ENCODE peak calls at places on chromosomes 4 and X, in five cellular contexts. S, R, G, O and V are unnamed samples. For H3K27me3, the result is how much of the 10 kb centered on the place peaks cover.

GRCh38 chr4:123739806-123740205 is 343.2 kb downstream of the SPRY1 start:
- DNase-seq in S (no peak), O (no peak), G (no peak), R (no peak), V (no peak)

GRCh38 chrX:100373673-100374072 is 36.4 kb downstream of the PCDH19 start:
- DNase-seq in O (no peak), S (no peak), R (no peak), G (no peak), V (no peak)

GRCh38 chrX:102517331-102517730 is 792 bp upstream of the TMSB15A start:
- DNase-seq in O (no peak), R (no peak), S (no peak), G (no peak), V (no peak)

GRCh38 chr4:93183589-93183988 is 645.0 kb upstream of the ATOH1 start:
- DNase-seq in G (no peak), S (no peak), O (no peak), R (no peak), V (no peak)

GRCh38 chr4:124437853-124438495 is 274.6 kb downstream of the ANKRD50 start:
- DNase-seq in O (no peak), R (no peak), S (no peak), G (no peak), V (no peak)

GRCh38 chr4:76251448-76252270 is at the start of gene FAM47E:
- DNase-seq in G (peak), O (peak), R (peak), S (peak), V (peak)

GRCh38 chrX:136525738-136526606 is 6.0 kb upstream of the VGLL1 start:
- DNase-seq in G (peak), R (peak), O (peak), S (peak), V (no peak)

GRCh38 chrX:153460826-153461225 is 9.6 kb downstream of the HAUS7 start:
- DNase-seq in R (no peak), O (peak), G (no peak), S (no peak), V (no peak)

GRCh38 chrX:55088795-55089489 is at the start of gene PAGE2:
- DNase-seq in S (no peak), R (no peak), G (no peak), O (no peak), V (no peak)

GRCh38 chr4:48755287-48755686 is 24.8 kb downstream of the FRYL start:
- DNase-seq in O (no peak), S (no peak), R (no peak), G (no peak), V (no peak)

GRCh38 chr4:143178923-143179322 is 5.8 kb upstream of the USP38 start:
- DNase-seq in S (no peak), G (no peak), R (no peak), O (no peak), V (no peak)

GRCh38 chr4:98566491-98567008 is 91.9 kb downstream of the TSPAN5 start:
- DNase-seq in O (no peak), S (no peak), G (no peak), R (no peak), V (no peak)

GRCh38 chr4:90852232-90852631 is 725.0 kb downstream of the CCSER1 start:
- DNase-seq in G (no peak), R (no peak), S (no peak), O (no peak), V (no peak)

GRCh38 chr4:54499308-54500074 is 158.3 kb upstream of the KIT start:
- DNase-seq in S (peak), G (no peak), O (no peak), R (no peak), V (no peak)

GRCh38 chr4:175405961-175406360 is 406.1 kb downstream of the GPM6A start:
- DNase-seq in G (no peak), O (no peak), S (no peak), R (no peak), V (no peak)

GRCh38 chr4:7366180-7366957 is 68.4 kb downstream of the PSAPL1 start:
- DNase-seq in S (no peak), O (no peak), G (no peak), R (no peak), V (no peak)

GRCh38 chrX:132041016-132041415 is 17.9 kb downstream of the STK26 start:
- DNase-seq in G (no peak), S (peak), O (no peak), R (no peak), V (no peak)

GRCh38 chrX:107760304-107761077 is 15.1 kb downstream of the TSC22D3 start:
- DNase-seq in O (no peak), R (no peak), S (no peak), G (no peak), V (no peak)

GRCh38 chrX:68822641-68823410 is 6.0 kb upstream of the EFNB1 start:
- DNase-seq in S (peak), R (no peak), O (peak), G (no peak), V (no peak)

GRCh38 chr4:164955107-164955805 is 22.2 kb downstream of the TRIM61 start:
- DNase-seq in R (no peak), S (no peak), O (no peak), G (no peak), V (no peak)

GRCh38 chrX:143873343-143873742 is 10.5 kb upstream of the UBE2NL start:
- DNase-seq in S (peak), R (no peak), G (no peak), O (no peak), V (no peak)

GRCh38 chr4:147830102-147830463 is 98.2 kb downstream of the ARHGAP10 start:
- DNase-seq in O (no peak), S (no peak), R (no peak), G (no peak), V (no peak)

GRCh38 chr4:41380758-41381157 is 124.0 kb downstream of the UCHL1 start:
- DNase-seq in R (no peak), S (no peak), O (no peak), G (no peak), V (no peak)

DNA sequence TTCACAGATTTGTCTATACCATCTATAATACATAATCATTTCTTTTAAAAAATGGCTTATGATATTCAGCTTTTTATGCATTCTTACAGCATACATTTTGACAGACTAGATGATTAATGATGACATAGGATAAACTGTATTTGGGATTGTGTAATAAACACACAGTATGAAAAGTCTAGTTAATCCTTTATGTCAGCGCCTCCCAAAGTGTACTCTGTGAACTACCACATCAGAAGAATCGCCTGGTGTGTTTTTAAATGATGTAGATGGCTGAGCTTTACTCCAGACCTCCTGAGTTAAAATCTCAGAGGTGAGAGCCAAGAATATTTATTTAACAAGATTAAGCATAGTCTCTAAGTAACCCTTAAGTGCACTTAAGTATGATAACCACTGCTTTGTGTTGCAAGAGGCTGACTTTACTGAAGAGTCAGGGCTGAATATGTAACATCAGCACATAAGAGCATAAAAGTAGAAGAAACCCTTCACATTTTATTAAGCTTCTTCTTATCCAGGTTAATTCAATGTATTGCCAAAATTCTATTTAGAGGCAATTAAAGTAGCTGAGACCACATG is 104.2 kb downstream of the ANK2 start:
- DNase-seq in R (no peak), O (no peak), G (no peak), S (no peak), V (no peak)
- TF ChIP-seq CTCF in R (no peak), O (no peak), G (no peak), S (no peak), V (no peak)

GRCh38 chr4:579543-580175 is 3.6 kb upstream of the TMEM271 start:
- DNase-seq in O (no peak), R (no peak), G (no peak), S (no peak), V (no peak)
- H3K27me3 ChIP-seq in O (under half), R (under half), G (under half), S (under half), V (half or more)

GRCh38 chr4:140368686-140369085 is 4.8 kb upstream of the SCOC start:
- DNase-seq in R (no peak), S (no peak), O (no peak), G (no peak), V (no peak)

GRCh38 chr4:140374130-140374477 is 658 bp downstream of the SCOC start:
- DNase-seq in S (no peak), O (no peak), R (no peak), G (no peak), V (no peak)

GRCh38 chr4:140373328-140374129 is at the start of gene SCOC:
- DNase-seq in G (peak), O (peak), R (peak), S (peak), V (peak)

GRCh38 chr4:140367738-140368137 is 5.7 kb upstream of the SCOC start:
- DNase-seq in O (no peak), G (no peak), R (no peak), S (peak), V (no peak)

DNA sequence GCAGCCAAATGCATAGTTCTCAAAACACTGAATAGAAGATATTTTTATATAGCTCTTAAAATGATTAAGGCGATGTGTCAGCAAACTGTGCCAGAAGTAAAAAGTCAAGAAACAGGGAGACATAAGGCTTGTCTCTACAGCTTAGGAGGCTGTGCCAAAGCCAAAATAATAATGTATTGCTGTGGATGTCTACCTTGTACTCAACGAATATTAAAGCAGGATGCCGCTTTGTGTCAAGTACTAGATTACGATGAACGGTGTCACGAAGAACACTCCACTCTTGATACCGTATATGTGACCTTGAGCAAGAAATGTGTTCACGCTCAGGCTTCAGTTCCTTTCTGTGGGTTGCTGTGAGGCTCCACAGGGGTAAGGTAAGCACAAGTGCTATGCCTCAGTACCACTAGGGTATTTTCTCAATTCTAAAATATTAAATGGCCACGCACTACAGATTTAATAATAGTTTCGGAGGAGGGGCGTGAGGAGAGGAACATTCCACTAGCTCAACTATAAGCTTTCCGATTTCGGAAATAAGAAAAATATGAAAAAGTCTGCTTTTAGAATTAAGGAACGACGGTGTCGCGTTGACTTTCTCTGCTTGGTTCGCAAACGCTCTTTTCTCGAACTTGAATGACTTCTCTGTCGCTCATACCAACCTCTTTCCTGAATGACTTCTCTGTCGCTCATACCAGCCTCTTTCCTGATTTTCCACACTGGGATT is 679 bp upstream of the SCOC start:
- DNase-seq in G (no peak), O (no peak), R (no peak), S (no peak), V (no peak)
- TF ChIP-seq CTCF in G (no peak), O (no peak), R (peak), S (no peak), V (no peak)

DNA sequence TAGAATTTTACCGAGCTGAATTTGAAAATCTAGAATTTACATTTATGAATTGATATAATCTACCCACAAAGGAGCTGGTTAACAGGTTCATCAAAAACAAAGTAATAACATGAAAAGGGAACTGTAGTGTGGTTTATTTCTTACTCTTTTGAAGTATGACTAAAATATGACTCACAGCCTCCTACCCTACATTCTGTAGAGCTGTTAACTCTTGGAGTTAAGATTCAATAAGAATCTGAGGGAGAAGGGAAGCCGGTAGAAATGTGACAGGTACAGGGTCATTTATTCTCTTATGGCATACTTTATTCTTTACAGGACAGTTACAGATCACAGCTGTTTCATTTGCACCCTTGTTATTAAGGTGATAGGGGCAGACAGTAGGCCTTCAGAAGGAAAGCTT is 132.2 kb upstream of the FAM47B start:
- DNase-seq in S (peak), O (no peak), G (no peak), R (no peak), V (no peak)
- H3K27me3 ChIP-seq in S (under half), O (under half), G (under half), R (under half), V (under half)

GRCh38 chrX:25020391-25021131 is 4.8 kb upstream of the ARX start:
- DNase-seq in G (no peak), R (no peak), O (no peak), S (no peak), V (no peak)
- TF ChIP-seq CTCF in G (peak), R (peak), O (no peak), S (peak), V (peak)

GRCh38 chrX:50769389-50770063 is 44.5 kb downstream of the SHROOM4 start:
- DNase-seq in R (no peak), S (no peak), G (peak), O (no peak), V (no peak)
- H3K27me3 ChIP-seq in R (under half), S (under half), G (under half), O (under half), V (under half)

GRCh38 chr4:158664806-158665205 is 6.9 kb downstream of the C4orf46 start:
- DNase-seq in S (no peak), R (no peak), O (no peak), G (no peak), V (no peak)

GRCh38 chr4:158669310-158669709 is 2.4 kb downstream of the C4orf46 start:
- DNase-seq in G (no peak), S (no peak), O (no peak), R (no peak), V (no peak)

GRCh38 chr4:158670975-158671664 is 567 bp downstream of the C4orf46 start:
- DNase-seq in O (peak), S (peak), R (no peak), G (peak), V (no peak)

GRCh38 chr4:158666892-158667291 is 4.8 kb downstream of the C4orf46 start:
- DNase-seq in S (no peak), O (no peak), R (no peak), G (no peak), V (no peak)

DNA sequence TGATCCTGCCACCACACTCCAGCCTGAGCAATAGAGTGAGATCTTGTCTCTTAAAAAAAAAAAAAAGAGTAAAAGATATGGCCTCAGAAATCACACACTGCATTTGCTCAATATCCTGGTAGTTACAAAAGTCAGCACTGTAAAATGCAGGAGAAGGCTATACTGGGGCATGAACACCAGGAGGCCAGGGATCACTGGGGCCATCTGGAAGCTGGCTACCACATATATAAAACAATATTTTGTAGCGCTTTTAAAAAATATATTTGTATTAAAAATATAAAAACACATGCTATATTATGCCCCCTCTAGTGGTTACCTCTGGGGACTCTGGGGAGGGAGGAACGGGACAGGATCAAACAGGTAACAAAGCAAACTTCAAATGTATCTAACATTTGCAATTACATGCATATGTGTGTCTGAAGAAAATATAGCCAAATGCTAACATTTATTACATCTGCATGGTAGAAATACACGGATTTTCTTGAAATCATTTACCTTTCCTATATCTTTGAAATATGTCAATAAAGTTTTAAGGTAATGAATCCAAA is 4.0 kb downstream of the C4orf46 start:
- DNase-seq in O (no peak), S (no peak), G (no peak), R (no peak), V (no peak)
- TF ChIP-seq CTCF in O (no peak), S (peak), G (peak), R (peak), V (peak)

GRCh38 chrX:2587146-2587545 is 86.4 kb upstream of the DHRSX start:
- DNase-seq in R (no peak), G (no peak), O (no peak), S (no peak), V (no peak)

GRCh38 chrX:2581296-2581695 is 80.5 kb upstream of the DHRSX start:
- DNase-seq in G (no peak), O (no peak), S (no peak), R (no peak), V (no peak)

GRCh38 chrX:2583194-2584162 is 82.7 kb upstream of the DHRSX start:
- DNase-seq in S (no peak), O (no peak), G (no peak), R (no peak), V (no peak)

GRCh38 chrX:2584659-2585470 is 84.1 kb upstream of the DHRSX start:
- DNase-seq in O (no peak), R (no peak), S (no peak), G (no peak), V (no peak)

DNA sequence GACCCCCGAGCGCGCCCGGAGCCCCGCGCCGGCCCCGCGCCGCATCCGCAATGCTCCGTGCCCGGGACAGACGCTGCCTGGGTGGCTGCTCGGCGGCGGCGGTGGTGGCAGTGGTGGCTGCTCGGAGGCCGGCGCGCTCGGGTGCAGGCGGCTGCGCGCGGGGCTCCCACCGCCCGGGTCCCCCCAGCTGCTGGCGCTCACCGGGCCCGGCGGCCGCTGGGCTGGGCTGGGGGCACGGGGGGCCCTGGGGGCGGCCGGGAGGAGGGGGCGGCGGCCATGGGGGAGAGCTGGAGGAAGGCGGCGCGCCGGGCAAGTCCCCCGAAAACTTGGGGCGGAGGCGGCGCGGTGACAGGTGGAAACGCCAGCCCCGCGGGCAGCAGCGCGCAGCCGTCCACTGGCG is 83.4 kb upstream of the DHRSX start:
- DNase-seq in O (no peak), R (no peak), S (no peak), G (no peak), V (no peak)
- H3K27me3 ChIP-seq in O (under half), R (under half), S (under half), G (under half), V (under half)

GRCh38 chrX:928606-929005 is 283.8 kb downstream of the CRLF2 start:
- DNase-seq in R (no peak), S (no peak), O (no peak), G (no peak), V (no peak)
- TF ChIP-seq CTCF in R (no peak), S (no peak), O (no peak), G (no peak), V (no peak)

GRCh38 chrX:13684361-13684760 is 4.6 kb upstream of the RAB9A start:
- DNase-seq in O (no peak), R (no peak), G (no peak), S (no peak), V (no peak)
- H3K27me3 ChIP-seq in O (under half), R (under half), G (under half), S (under half), V (under half)